ENCODE peak calls at places on chromosomes 1 and 21, in six cellular contexts. K is mesenchymal stem cell, S is IMR-90, M is H9, G is H1, O is trophoblast cell. U is an unnamed sample.

GRCh38 chr1:116878804-116879477 is 30.8 kb upstream of the PTGFRN start:
- DNase-seq in M (peak), S (peak), O (peak), K (peak), G (no peak), U (peak)

GRCh38 chr1:38328278-38329035 is 281.9 kb upstream of the POU3F1 start:
- DNase-seq in M (no peak), O (no peak), K (no peak), S (no peak), G (no peak), U (no peak)

GRCh38 chr1:22184892-22185612 is 42.2 kb upstream of the WNT4 start:
- DNase-seq in S (no peak), O (peak), K (no peak), G (no peak), M (peak), U (no peak)

GRCh38 chr1:118158918-118159317 is 26.1 kb downstream of the SPAG17 start:
- DNase-seq in S (peak), M (no peak), O (no peak), G (no peak), K (peak), U (no peak)

GRCh38 chr1:109112056-109112651 is 1.8 kb upstream of the ELAPOR1 start:
- DNase-seq in O (peak), M (no peak), S (peak), G (no peak), K (peak), U (no peak)

GRCh38 chr1:167066333-167067122 is 23.6 kb downstream of the GPA33 start:
- DNase-seq in O (peak), K (peak), G (peak), M (peak), S (peak), U (peak)

GRCh38 chr1:52629021-52629643 is 3.8 kb upstream of the SHISAL2A start:
- DNase-seq in M (peak), O (no peak), S (peak), K (no peak), G (no peak), U (peak)

GRCh38 chr1:88973520-88974137 is 18.8 kb downstream of the KYAT3 start:
- DNase-seq in S (peak), O (no peak), K (peak), G (no peak), M (no peak), U (no peak)

GRCh38 chr21:31354604-31355443 is 10.8 kb upstream of the TIAM1 start:
- DNase-seq in K (peak), G (no peak), M (no peak), O (peak), S (peak), U (no peak)

GRCh38 chr21:43262427-43262826 is 93.6 kb downstream of the CRYAA start:
- DNase-seq in K (no peak), G (no peak), S (peak), M (peak), O (no peak), U (no peak)

GRCh38 chr1:40663324-40664166 is 1.9 kb downstream of the RIMS3 start:
- DNase-seq in S (no peak), O (no peak), G (no peak), K (no peak), M (no peak), U (no peak)

GRCh38 chr21:37407719-37408455 is 41.3 kb downstream of the DYRK1A start:
- DNase-seq in M (no peak), O (no peak), S (peak), K (peak), G (no peak), U (no peak)

GRCh38 chr1:8641317-8641997 is 176.0 kb downstream of the RERE start:
- DNase-seq in S (no peak), M (no peak), O (no peak), K (no peak), G (no peak), U (no peak)

GRCh38 chr1:109523706-109524105 is 14.2 kb upstream of the AMIGO1 start:
- DNase-seq in O (no peak), M (no peak), K (no peak), G (no peak), S (peak), U (no peak)

GRCh38 chr1:95196017-95196416 is 38.0 kb upstream of the RWDD3 start:
- DNase-seq in K (no peak), G (no peak), M (no peak), S (no peak), O (no peak), U (no peak)

GRCh38 chr1:203402609-203403337 is 51.9 kb upstream of the FMOD start:
- DNase-seq in S (peak), G (no peak), O (no peak), K (peak), M (no peak), U (no peak)

DNA sequence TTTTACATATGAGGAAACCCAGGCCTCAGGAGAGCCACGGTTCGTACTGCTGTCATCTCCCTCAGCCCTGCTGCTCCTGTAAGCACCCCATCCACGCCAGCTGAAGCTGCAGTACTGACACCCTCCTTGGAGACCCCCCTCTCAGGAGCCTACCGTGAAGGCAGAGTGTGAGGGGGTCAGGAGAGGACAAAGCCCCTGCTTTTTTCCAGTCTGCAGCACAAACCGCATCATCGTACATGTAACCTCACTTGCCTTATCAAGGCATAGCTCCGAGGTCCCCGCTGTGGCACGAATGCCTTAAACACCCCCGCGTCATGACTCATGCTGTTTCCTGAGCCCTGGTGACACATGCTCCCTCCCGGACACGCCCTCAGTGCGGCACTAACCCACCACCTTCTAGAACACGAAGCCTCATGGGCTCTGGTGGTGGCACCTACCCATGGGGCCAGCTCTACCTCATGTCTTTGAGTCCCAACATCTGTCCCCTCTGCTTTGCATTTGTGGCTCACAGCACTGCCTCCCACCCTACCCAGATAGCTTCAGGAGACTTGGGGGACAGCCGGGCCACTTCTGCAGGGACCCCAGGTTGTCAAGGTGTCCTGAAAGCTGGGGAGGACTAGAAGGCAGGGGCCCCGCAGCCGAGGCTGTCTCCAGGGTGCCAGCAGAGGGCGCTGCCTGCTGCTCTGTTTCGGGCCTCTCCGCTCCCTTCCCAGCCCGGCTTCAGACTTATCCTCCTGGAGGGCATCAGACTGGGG is 4.9 kb downstream of the SH3BGRL3 start:
- DNase-seq in G (no peak), K (peak), O (peak), M (peak), S (peak), U (no peak)
- H4K8ac ChIP-seq in G (no peak), K (peak), O (no peak), M (no peak), S (peak), U (no peak)

DNA sequence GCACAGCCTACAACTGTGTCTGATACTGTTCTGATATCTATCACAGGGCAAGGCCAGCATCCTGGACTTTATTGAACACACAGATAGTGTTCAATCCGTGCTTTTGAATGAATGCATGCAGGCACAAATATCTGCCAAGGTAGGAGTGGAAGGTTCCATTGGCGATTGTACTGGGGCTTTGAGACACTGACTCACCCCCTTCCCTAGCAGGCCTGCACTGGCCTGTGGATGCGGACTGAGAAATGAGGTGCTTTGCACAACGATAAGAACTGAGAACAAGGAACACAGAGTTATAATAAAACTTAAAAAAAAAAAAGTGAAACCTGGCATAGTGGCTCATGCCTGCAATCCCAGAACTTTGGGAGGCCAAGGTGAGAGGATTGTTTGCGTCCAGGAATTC is 62.4 kb upstream of the NGF start:
- DNase-seq in G (no peak), O (no peak), M (no peak), S (no peak), K (no peak), U (no peak)
- H4K91ac ChIP-seq in G (no peak), O (no peak), M (no peak), S (no peak), K (no peak), U (no peak)

DNA sequence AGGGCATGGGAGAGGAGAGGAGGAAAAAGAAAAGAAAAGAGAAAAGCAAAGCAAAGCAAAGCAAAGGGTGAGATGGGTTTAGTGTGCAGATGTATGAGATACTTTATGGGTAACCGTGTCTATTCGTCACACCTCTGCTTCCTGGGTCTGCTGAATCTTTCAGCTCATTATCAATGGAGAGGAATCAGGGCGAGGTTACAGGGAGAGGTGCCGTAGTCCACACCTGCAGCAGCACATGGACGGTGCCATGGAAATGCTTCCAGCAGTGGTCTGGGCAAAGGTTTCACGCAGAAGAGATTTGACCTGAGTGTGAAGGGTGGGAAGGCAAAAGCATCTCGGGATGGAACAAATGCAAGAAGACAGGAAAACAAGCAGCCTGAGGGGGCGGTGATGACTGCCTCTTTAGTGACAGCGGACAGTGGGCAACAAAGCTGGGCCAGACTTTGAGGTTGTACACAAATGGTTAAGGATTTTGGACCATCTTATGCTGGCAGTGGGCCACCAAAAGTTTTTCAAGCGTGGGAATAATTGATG is 19.6 kb upstream of the SRP9 start:
- DNase-seq in S (no peak), G (no peak), M (no peak), O (no peak), K (no peak), U (no peak)
- H2AK5ac ChIP-seq in S (peak), G (no peak), M (no peak), O (no peak), K (no peak), U (no peak)

GRCh38 chr1:179082308-179083030 is 599 bp downstream of the TOR3A start:
- DNase-seq in O (peak), K (peak), G (no peak), M (peak), S (no peak), U (peak)
- H4K8ac ChIP-seq in O (peak), K (peak), G (peak), M (no peak), S (peak), U (no peak)

U was measured in neuronal stem cell.